ENCODE peak calls at places on chromosomes 1 and 21, in eight cellular contexts. D is H9, I is body of pancreas, Z is RWPE1, O is fibroblast of lung, M is PC-3, T is gastrocnemius medialis, B is tibial nerve. A is an unnamed sample.

GRCh38 chr21:41610042-41610839 is 102.3 kb upstream of the TMPRSS2 start:
- DNase-seq in D (peak), I (peak), Z (no peak), O (peak), M (peak), T (no peak), B (peak), A (peak)

GRCh38 chr1:198681831-198682756 is 43.3 kb downstream of the PTPRC start:
- DNase-seq in D (no peak), I (peak), Z (peak), O (peak), M (peak), T (peak), B (peak), A (peak)

GRCh38 chr21:44092201-44092600 is 15.0 kb upstream of the PWP2 start:
- DNase-seq in D (no peak), I (no peak), Z (no peak), O (no peak), M (no peak), T (no peak), B (no peak), A (no peak)

GRCh38 chr21:25039461-25040380 is 567.6 kb downstream of the MRPL39 start:
- DNase-seq in D (no peak), I (no peak), Z (no peak), O (peak), M (peak), T (no peak), B (no peak), A (peak)

GRCh38 chr1:61743716-61744620 is 1.7 kb downstream of the PATJ start:
- DNase-seq in D (no peak), I (no peak), Z (no peak), O (no peak), M (no peak), T (no peak), B (no peak), A (peak)

GRCh38 chr1:41806472-41807155 is 112.1 kb downstream of the HIVEP3 start:
- DNase-seq in D (no peak), I (no peak), Z (no peak), O (no peak), M (no peak), T (no peak), B (no peak), A (no peak)

GRCh38 chr1:178282949-178283367 is 189.1 kb downstream of the RASAL2 start:
- DNase-seq in D (no peak), I (no peak), Z (peak), O (peak), M (peak), T (no peak), B (no peak), A (peak)

GRCh38 chr1:153805042-153805745 is 30.0 kb downstream of the SLC27A3 start:
- DNase-seq in D (no peak), I (peak), Z (peak), O (peak), M (peak), T (peak), B (peak), A (no peak)

GRCh38 chr1:193104906-193105820 is at the start of gene GLRX2:
- DNase-seq in D (peak), I (peak), Z (peak), O (peak), M (peak), T (peak), B (peak), A (peak)

GRCh38 chr1:59976194-59977074 is 49.9 kb upstream of the CYP2J2 start:
- DNase-seq in D (peak), I (peak), Z (peak), O (peak), M (peak), T (peak), B (peak), A (peak)

GRCh38 chr1:109197163-109198042 is 16.3 kb upstream of the SARS1 start:
- DNase-seq in D (peak), I (peak), Z (peak), O (peak), M (peak), T (no peak), B (no peak), A (peak)

GRCh38 chr1:58896211-58897183 is 112.7 kb upstream of the JUN start:
- DNase-seq in D (no peak), I (peak), Z (no peak), O (no peak), M (no peak), T (peak), B (no peak), A (peak)

GRCh38 chr1:81832573-81832972 is 31.8 kb downstream of the ADGRL2 start:
- DNase-seq in D (no peak), I (no peak), Z (no peak), O (peak), M (no peak), T (no peak), B (no peak), A (peak)

GRCh38 chr1:216422821-216423529 is at the start of gene USH2A:
- DNase-seq in D (peak), I (peak), Z (no peak), O (no peak), M (no peak), T (no peak), B (no peak), A (peak)

GRCh38 chr1:48182441-48182840 is 40.1 kb upstream of the SLC5A9 start:
- DNase-seq in D (no peak), I (no peak), Z (no peak), O (no peak), M (no peak), T (no peak), B (no peak), A (no peak)

GRCh38 chr1:59149435-59149834 is 147.5 kb upstream of the FGGY start:
- DNase-seq in D (no peak), I (no peak), Z (no peak), O (no peak), M (no peak), T (no peak), B (no peak), A (no peak)

GRCh38 chr1:19560480-19560879 is 75.1 kb upstream of the CAPZB start:
- DNase-seq in D (no peak), I (no peak), Z (no peak), O (no peak), M (no peak), T (no peak), B (no peak), A (no peak)

GRCh38 chr21:14244911-14245310 is 29.0 kb downstream of the RBM11 start:
- DNase-seq in D (no peak), I (no peak), Z (no peak), O (no peak), M (no peak), T (no peak), B (no peak), A (no peak)

GRCh38 chr1:155316922-155317321 is 3.8 kb upstream of the RUSC1 start:
- DNase-seq in D (no peak), I (no peak), Z (no peak), O (no peak), M (no peak), T (no peak), B (no peak), A (no peak)

GRCh38 chr1:175725684-175726083 is 17.7 kb downstream of the TNR start:
- DNase-seq in D (peak), I (no peak), Z (peak), O (peak), M (peak), T (no peak), B (no peak), A (peak)

GRCh38 chr1:149963358-149963757 is 26.7 kb upstream of the MTMR11 start:
- DNase-seq in D (no peak), I (no peak), Z (no peak), O (peak), M (no peak), T (no peak), B (no peak), A (no peak)

GRCh38 chr1:197595244-197595904 is 179.9 kb downstream of the DENND1B start:
- DNase-seq in D (no peak), I (no peak), Z (no peak), O (no peak), M (no peak), T (no peak), B (no peak), A (peak)

GRCh38 chr1:18872071-18872611 is 12.7 kb upstream of the TAS1R2 start:
- DNase-seq in D (no peak), I (no peak), Z (no peak), O (no peak), M (no peak), T (no peak), B (no peak), A (no peak)

GRCh38 chr1:40020447-40021085 is 20.0 kb upstream of the CAP1 start:
- DNase-seq in D (no peak), I (no peak), Z (no peak), O (no peak), M (no peak), T (no peak), B (no peak), A (no peak)

GRCh38 chr1:224211262-224211962 is 28.4 kb downstream of the DEGS1 start:
- DNase-seq in D (no peak), I (peak), Z (peak), O (peak), M (peak), T (no peak), B (no peak), A (no peak)

GRCh38 chr1:92795166-92795565 is 10.3 kb upstream of the EVI5 start:
- DNase-seq in D (no peak), I (no peak), Z (no peak), O (peak), M (no peak), T (no peak), B (no peak), A (no peak)

GRCh38 chr1:61079898-61080336 is 2.4 kb upstream of the NFIA start:
- DNase-seq in D (peak), I (peak), Z (peak), O (peak), M (peak), T (peak), B (peak), A (peak)

GRCh38 chr1:170711682-170712081 is 47.8 kb downstream of the PRRX1 start:
- DNase-seq in D (no peak), I (no peak), Z (no peak), O (peak), M (peak), T (no peak), B (no peak), A (no peak)

GRCh38 chr21:45076245-45076661 is 1.9 kb downstream of the ADARB1 start:
- DNase-seq in D (peak), I (no peak), Z (peak), O (no peak), M (peak), T (no peak), B (no peak), A (peak)

GRCh38 chr1:31764307-31765040 is at the start of gene ADGRB2:
- DNase-seq in D (peak), I (no peak), Z (no peak), O (no peak), M (peak), T (no peak), B (no peak), A (peak)

GRCh38 chr1:221887091-221887746 is 145.3 kb upstream of the DUSP10 start:
- DNase-seq in D (peak), I (peak), Z (peak), O (peak), M (peak), T (peak), B (peak), A (peak)

GRCh38 chr1:198656500-198656932 is 17.7 kb downstream of the PTPRC start:
- DNase-seq in D (no peak), I (no peak), Z (no peak), O (no peak), M (peak), T (peak), B (peak), A (no peak)

GRCh38 chr1:204254031-204254661 is 40.4 kb upstream of the GOLT1A start:
- DNase-seq in D (peak), I (peak), Z (peak), O (peak), M (peak), T (peak), B (peak), A (peak)

GRCh38 chr1:54362881-54363340 is 43.3 kb downstream of the SSBP3 start:
- DNase-seq in D (no peak), I (no peak), Z (no peak), O (no peak), M (no peak), T (peak), B (no peak), A (no peak)

GRCh38 chr21:19328954-19329353 is 925.4 kb upstream of the TMPRSS15 start:
- DNase-seq in D (no peak), I (no peak), Z (no peak), O (no peak), M (no peak), T (no peak), B (no peak), A (no peak)

GRCh38 chr1:1020415-1021009 is 592 bp downstream of the AGRN start:
- DNase-seq in D (no peak), I (no peak), Z (peak), O (no peak), M (peak), T (no peak), B (no peak), A (no peak)

GRCh38 chr1:64112281-64112680 is 91.1 kb upstream of the UBE2U start:
- DNase-seq in D (no peak), I (no peak), Z (peak), O (peak), M (peak), T (no peak), B (no peak), A (no peak)

GRCh38 chr21:29217818-29218252 is 80.9 kb upstream of the BACH1 start:
- DNase-seq in D (no peak), I (no peak), Z (peak), O (peak), M (peak), T (no peak), B (no peak), A (no peak)

GRCh38 chr1:7362947-7363346 is 408.1 kb upstream of the VAMP3 start:
- DNase-seq in D (no peak), I (no peak), Z (no peak), O (no peak), M (no peak), T (peak), B (no peak), A (no peak)

GRCh38 chr1:7356079-7356478 is 415.0 kb upstream of the VAMP3 start:
- DNase-seq in D (no peak), I (no peak), Z (no peak), O (no peak), M (no peak), T (no peak), B (no peak), A (no peak)

GRCh38 chr1:7358346-7358745 is 412.8 kb upstream of the VAMP3 start:
- DNase-seq in D (no peak), I (no peak), Z (no peak), O (no peak), M (no peak), T (no peak), B (no peak), A (no peak)

GRCh38 chr1:7363481-7363880 is 407.6 kb upstream of the VAMP3 start:
- DNase-seq in D (no peak), I (no peak), Z (no peak), O (no peak), M (no peak), T (peak), B (no peak), A (no peak)

GRCh38 chr1:7360526-7360925 is 410.6 kb upstream of the VAMP3 start:
- DNase-seq in D (no peak), I (no peak), Z (no peak), O (no peak), M (no peak), T (no peak), B (no peak), A (no peak)
- H3K27ac ChIP-seq in D (no peak), I (no peak), Z (no peak), O (no peak), M (no peak), T (no peak), B (no peak), A (no peak)

GRCh38 chr21:42767561-42767835 is 111.8 kb downstream of the WDR4 start:
- DNase-seq in D (no peak), I (no peak), Z (no peak), O (no peak), M (no peak), T (no peak), B (no peak), A (no peak)

GRCh38 chr21:42768324-42769121 is 110.8 kb downstream of the WDR4 start:
- DNase-seq in D (no peak), I (no peak), Z (no peak), O (no peak), M (no peak), T (no peak), B (no peak), A (no peak)

GRCh38 chr21:42769820-42770716 is 109.3 kb downstream of the WDR4 start:
- DNase-seq in D (no peak), I (no peak), Z (no peak), O (no peak), M (no peak), T (no peak), B (no peak), A (no peak)

GRCh38 chr21:42770717-42771502 is 108.4 kb downstream of the WDR4 start:
- DNase-seq in D (no peak), I (no peak), Z (no peak), O (no peak), M (no peak), T (no peak), B (no peak), A (no peak)

GRCh38 chr21:42769183-42769819 is 110.0 kb downstream of the WDR4 start:
- DNase-seq in D (no peak), I (no peak), Z (no peak), O (no peak), M (no peak), T (no peak), B (no peak), A (no peak)
- H3K27ac ChIP-seq in D (no peak), I (no peak), Z (no peak), O (no peak), M (no peak), T (no peak), B (no peak), A (no peak)

DNA sequence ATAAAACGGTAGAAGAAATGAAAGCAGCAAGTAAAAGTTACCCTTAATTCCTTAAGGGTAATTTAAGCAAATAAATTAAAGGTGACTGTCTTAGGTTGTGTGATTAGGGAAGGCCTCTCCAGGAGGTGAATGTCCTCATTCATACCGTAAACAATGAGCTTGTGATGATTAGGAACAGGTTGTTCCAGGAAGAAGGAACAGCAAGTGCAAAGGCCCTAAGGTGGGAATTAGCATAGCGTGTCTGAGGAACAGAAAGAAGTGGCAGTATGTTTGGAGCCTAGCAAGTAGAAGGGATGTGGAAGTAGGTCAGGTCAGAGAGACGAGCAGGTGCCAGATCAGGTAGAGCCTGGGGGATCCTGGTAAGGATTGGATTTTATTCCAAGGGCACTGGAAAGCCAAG is 5.6 kb downstream of the AK4 start:
- DNase-seq in D (no peak), I (no peak), Z (no peak), O (no peak), M (no peak), T (no peak), B (no peak), A (no peak)
- H3K27ac ChIP-seq in D (no peak), I (no peak), Z (no peak), O (no peak), M (no peak), T (no peak), B (no peak), A (no peak)

GRCh38 chr21:17903929-17904639 is 84.9 kb upstream of the C21orf91 start:
- DNase-seq in D (no peak), I (no peak), Z (no peak), O (no peak), M (no peak), T (no peak), B (no peak), A (no peak)

GRCh38 chr21:17900990-17901385 is 81.8 kb upstream of the C21orf91 start:
- DNase-seq in D (no peak), I (no peak), Z (no peak), O (no peak), M (no peak), T (no peak), B (no peak), A (peak)

GRCh38 chr21:17903029-17903806 is 84.1 kb upstream of the C21orf91 start:
- DNase-seq in D (no peak), I (no peak), Z (peak), O (peak), M (peak), T (no peak), B (no peak), A (peak)

GRCh38 chr21:17901458-17902092 is 82.4 kb upstream of the C21orf91 start:
- DNase-seq in D (peak), I (no peak), Z (no peak), O (no peak), M (peak), T (no peak), B (no peak), A (peak)

DNA sequence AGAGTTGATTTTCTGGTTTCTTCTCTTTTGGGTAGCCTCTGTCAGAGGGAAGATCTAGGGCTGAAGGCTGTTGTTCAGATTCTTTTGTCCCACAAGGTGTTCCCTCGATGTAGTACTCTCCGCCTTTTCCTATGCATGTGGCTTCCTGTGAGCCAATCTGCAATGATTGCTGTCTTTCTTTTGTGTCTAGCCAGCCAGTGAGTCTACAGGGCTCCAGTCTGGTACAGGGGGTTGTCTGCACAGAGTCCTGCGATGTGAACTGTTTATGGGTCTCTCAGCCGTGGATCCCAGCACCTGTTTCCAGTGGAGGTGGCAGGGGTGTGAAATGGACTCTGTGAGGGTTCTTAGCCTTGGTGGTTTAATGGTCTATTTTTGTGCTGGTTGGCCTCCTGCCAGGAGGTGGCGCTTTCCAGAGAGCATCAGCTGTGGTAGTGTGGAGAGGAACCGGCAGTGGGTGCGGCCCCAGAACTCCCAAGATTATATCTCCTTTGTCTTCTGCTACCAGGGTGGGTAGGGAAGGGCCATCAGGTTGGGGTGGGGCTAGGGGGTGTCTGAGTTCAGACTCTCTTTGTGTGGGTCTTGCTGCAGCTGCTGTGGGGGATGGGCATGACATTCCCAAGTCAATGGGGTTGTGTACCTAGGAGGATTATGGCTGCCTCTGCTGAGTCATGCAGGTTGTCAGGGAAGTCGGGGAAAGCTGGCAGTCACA is 81.3 kb upstream of the C21orf91 start:
- DNase-seq in D (peak), I (no peak), Z (no peak), O (no peak), M (no peak), T (peak), B (no peak), A (peak)
- H3K27ac ChIP-seq in D (no peak), I (no peak), Z (peak), O (no peak), M (no peak), T (peak), B (peak), A (peak)

GRCh38 chr1:201713093-201713810 is 115.7 kb upstream of the IPO9 start:
- DNase-seq in D (no peak), I (peak), Z (peak), O (peak), M (peak), T (peak), B (peak), A (peak)

GRCh38 chr1:201711811-201712210 is 117.1 kb upstream of the IPO9 start:
- DNase-seq in D (no peak), I (no peak), Z (no peak), O (no peak), M (no peak), T (peak), B (peak), A (no peak)

GRCh38 chr1:201711101-201711597 is 117.8 kb upstream of the IPO9 start:
- DNase-seq in D (no peak), I (no peak), Z (no peak), O (no peak), M (no peak), T (no peak), B (no peak), A (no peak)

GRCh38 chr1:201710632-201711031 is 118.3 kb upstream of the IPO9 start:
- DNase-seq in D (no peak), I (no peak), Z (no peak), O (no peak), M (no peak), T (no peak), B (no peak), A (no peak)

GRCh38 chr1:201712387-201713092 is 116.4 kb upstream of the IPO9 start:
- DNase-seq in D (no peak), I (no peak), Z (no peak), O (no peak), M (no peak), T (no peak), B (no peak), A (no peak)
- H3K27ac ChIP-seq in D (no peak), I (peak), Z (peak), O (peak), M (peak), T (peak), B (peak), A (no peak)